ENCODE peak calls at places on chromosomes 7 and 10, in five cellular contexts. One of them, this sample, is unnamed.

GRCh38 chr7:17043012-17043877 is 161.5 kb upstream of the AGR3 start:
- DNase-seq in foreskin fibroblast: peak
- DNase-seq in epithelial cell of esophagus: peak
- DNase-seq in mucosa of descending colon: no peak
- DNase-seq in choroid plexus epithelial cell: peak
- DNase-seq in this sample: peak

GRCh38 chr10:12186324-12186723 is 9.4 kb downstream of the NUDT5 start:
- DNase-seq in choroid plexus epithelial cell: no peak
- DNase-seq in foreskin fibroblast: no peak
- DNase-seq in epithelial cell of esophagus: peak
- DNase-seq in mucosa of descending colon: no peak
- DNase-seq in this sample: no peak

GRCh38 chr7:3558410-3558809 is 257.4 kb downstream of the SDK1 start:
- DNase-seq in foreskin fibroblast: no peak
- DNase-seq in mucosa of descending colon: no peak
- DNase-seq in choroid plexus epithelial cell: no peak
- DNase-seq in epithelial cell of esophagus: no peak
- DNase-seq in this sample: no peak

GRCh38 chr10:97000487-97001182 is 168.5 kb downstream of the LCOR start:
- DNase-seq in choroid plexus epithelial cell: no peak
- DNase-seq in mucosa of descending colon: no peak
- DNase-seq in epithelial cell of esophagus: peak
- DNase-seq in foreskin fibroblast: no peak
- DNase-seq in this sample: no peak

GRCh38 chr7:130095812-130096211 is 25.5 kb downstream of the KLHDC10 start:
- DNase-seq in foreskin fibroblast: peak
- DNase-seq in mucosa of descending colon: no peak
- DNase-seq in epithelial cell of esophagus: peak
- DNase-seq in choroid plexus epithelial cell: peak
- DNase-seq in this sample: no peak

GRCh38 chr10:17548162-17548561 is 69.0 kb downstream of the HACD1 start:
- DNase-seq in choroid plexus epithelial cell: peak
- DNase-seq in foreskin fibroblast: no peak
- DNase-seq in epithelial cell of esophagus: no peak
- DNase-seq in mucosa of descending colon: no peak
- DNase-seq in this sample: peak

GRCh38 chr7:81029523-81029922 is 110.7 kb upstream of the SEMA3C start:
- DNase-seq in mucosa of descending colon: no peak
- DNase-seq in foreskin fibroblast: no peak
- DNase-seq in choroid plexus epithelial cell: no peak
- DNase-seq in epithelial cell of esophagus: no peak
- DNase-seq in this sample: no peak

GRCh38 chr7:27134392-27134791 is 3.8 kb upstream of the HOXA4 start:
- DNase-seq in choroid plexus epithelial cell: no peak
- DNase-seq in foreskin fibroblast: peak
- DNase-seq in mucosa of descending colon: no peak
- DNase-seq in epithelial cell of esophagus: peak
- DNase-seq in this sample: peak

GRCh38 chr7:48285365-48285764 is 114.1 kb downstream of the ABCA13 start:
- DNase-seq in foreskin fibroblast: no peak
- DNase-seq in choroid plexus epithelial cell: peak
- DNase-seq in mucosa of descending colon: no peak
- DNase-seq in epithelial cell of esophagus: peak
- DNase-seq in this sample: peak

GRCh38 chr7:91657386-91658120 is 222.9 kb downstream of the MTERF1 start:
- DNase-seq in foreskin fibroblast: peak
- DNase-seq in choroid plexus epithelial cell: peak
- DNase-seq in mucosa of descending colon: no peak
- DNase-seq in epithelial cell of esophagus: peak
- DNase-seq in this sample: peak

GRCh38 chr7:41053830-41054229 is 649.1 kb downstream of the INHBA start:
- DNase-seq in mucosa of descending colon: no peak
- DNase-seq in foreskin fibroblast: peak
- DNase-seq in choroid plexus epithelial cell: peak
- DNase-seq in epithelial cell of esophagus: no peak
- DNase-seq in this sample: no peak

GRCh38 chr7:5590596-5591546 is 167.2 kb upstream of the TNRC18 start:
- DNase-seq in foreskin fibroblast: no peak
- DNase-seq in mucosa of descending colon: no peak
- DNase-seq in choroid plexus epithelial cell: peak
- DNase-seq in epithelial cell of esophagus: no peak
- DNase-seq in this sample: no peak

GRCh38 chr10:96334888-96335526 is 23.8 kb downstream of the OPALIN start:
- DNase-seq in mucosa of descending colon: no peak
- DNase-seq in epithelial cell of esophagus: peak
- DNase-seq in choroid plexus epithelial cell: peak
- DNase-seq in foreskin fibroblast: peak
- DNase-seq in this sample: peak

GRCh38 chr10:56823849-56824248 is 462.8 kb upstream of the ZWINT start:
- DNase-seq in epithelial cell of esophagus: peak
- DNase-seq in mucosa of descending colon: no peak
- DNase-seq in choroid plexus epithelial cell: peak
- DNase-seq in foreskin fibroblast: no peak
- DNase-seq in this sample: no peak

GRCh38 chr7:122901250-122901649 is 15.0 kb upstream of the CADPS2 start:
- DNase-seq in choroid plexus epithelial cell: no peak
- DNase-seq in mucosa of descending colon: no peak
- DNase-seq in foreskin fibroblast: no peak
- DNase-seq in epithelial cell of esophagus: no peak
- DNase-seq in this sample: peak

GRCh38 chr7:34709771-34710170 is 51.8 kb downstream of the NPSR1 start:
- DNase-seq in epithelial cell of esophagus: no peak
- DNase-seq in mucosa of descending colon: no peak
- DNase-seq in foreskin fibroblast: no peak
- DNase-seq in choroid plexus epithelial cell: no peak
- DNase-seq in this sample: no peak

GRCh38 chr10:96906864-96907263 is 74.8 kb downstream of the LCOR start:
- DNase-seq in epithelial cell of esophagus: no peak
- DNase-seq in mucosa of descending colon: no peak
- DNase-seq in choroid plexus epithelial cell: no peak
- DNase-seq in foreskin fibroblast: no peak
- DNase-seq in this sample: no peak

GRCh38 chr10:99873846-99874245 is 91.4 kb downstream of the ABCC2 start:
- DNase-seq in choroid plexus epithelial cell: no peak
- DNase-seq in mucosa of descending colon: no peak
- DNase-seq in epithelial cell of esophagus: no peak
- DNase-seq in foreskin fibroblast: no peak
- DNase-seq in this sample: no peak

GRCh38 chr7:87926581-87927461 is 7.2 kb upstream of the ADAM22 start:
- DNase-seq in choroid plexus epithelial cell: peak
- DNase-seq in foreskin fibroblast: no peak
- DNase-seq in mucosa of descending colon: peak
- DNase-seq in epithelial cell of esophagus: no peak
- DNase-seq in this sample: no peak

GRCh38 chr10:74035324-74035723 is 37.4 kb downstream of the VCL start:
- DNase-seq in mucosa of descending colon: no peak
- DNase-seq in epithelial cell of esophagus: no peak
- DNase-seq in choroid plexus epithelial cell: peak
- DNase-seq in foreskin fibroblast: no peak
- DNase-seq in this sample: peak

GRCh38 chr7:16369851-16370250 is 51.5 kb downstream of the CRPPA start:
- DNase-seq in choroid plexus epithelial cell: no peak
- DNase-seq in foreskin fibroblast: no peak
- DNase-seq in epithelial cell of esophagus: no peak
- DNase-seq in mucosa of descending colon: no peak
- DNase-seq in this sample: no peak

GRCh38 chr10:124607693-124608092 is 136.5 kb downstream of the FAM53B start:
- DNase-seq in foreskin fibroblast: no peak
- DNase-seq in epithelial cell of esophagus: no peak
- DNase-seq in mucosa of descending colon: no peak
- DNase-seq in choroid plexus epithelial cell: no peak
- DNase-seq in this sample: no peak

GRCh38 chr7:70383369-70383768 is 748.6 kb upstream of the GALNT17 start:
- DNase-seq in mucosa of descending colon: no peak
- DNase-seq in foreskin fibroblast: no peak
- DNase-seq in epithelial cell of esophagus: no peak
- DNase-seq in choroid plexus epithelial cell: no peak
- DNase-seq in this sample: no peak

GRCh38 chr7:157789094-157789493 is 452.3 kb downstream of the DNAJB6 start:
- DNase-seq in foreskin fibroblast: no peak
- DNase-seq in epithelial cell of esophagus: no peak
- DNase-seq in choroid plexus epithelial cell: no peak
- DNase-seq in mucosa of descending colon: no peak
- DNase-seq in this sample: no peak

GRCh38 chr7:27161214-27161720 is 4.1 kb downstream of the HOXA9 start:
- DNase-seq in epithelial cell of esophagus: no peak
- DNase-seq in foreskin fibroblast: no peak
- DNase-seq in mucosa of descending colon: peak
- DNase-seq in choroid plexus epithelial cell: no peak
- DNase-seq in this sample: no peak

GRCh38 chr10:99435986-99436633 is 5.7 kb upstream of the GOT1 start:
- DNase-seq in mucosa of descending colon: no peak
- DNase-seq in epithelial cell of esophagus: peak
- DNase-seq in choroid plexus epithelial cell: peak
- DNase-seq in foreskin fibroblast: peak
- DNase-seq in this sample: peak

GRCh38 chr7:113010377-113010776 is 76.2 kb downstream of the GPR85 start:
- DNase-seq in mucosa of descending colon: no peak
- DNase-seq in choroid plexus epithelial cell: no peak
- DNase-seq in foreskin fibroblast: no peak
- DNase-seq in epithelial cell of esophagus: no peak
- DNase-seq in this sample: no peak

GRCh38 chr7:155232911-155233702 is 64.6 kb upstream of the INSIG1 start:
- DNase-seq in mucosa of descending colon: no peak
- DNase-seq in foreskin fibroblast: no peak
- DNase-seq in choroid plexus epithelial cell: peak
- DNase-seq in epithelial cell of esophagus: no peak
- DNase-seq in this sample: peak

GRCh38 chr7:47669178-47669878 is 87.4 kb upstream of the TNS3 start:
- DNase-seq in foreskin fibroblast: peak
- DNase-seq in choroid plexus epithelial cell: peak
- DNase-seq in epithelial cell of esophagus: peak
- DNase-seq in mucosa of descending colon: peak
- DNase-seq in this sample: peak

GRCh38 chr10:31158000-31158658 is 126.5 kb upstream of the ZNF438 start:
- DNase-seq in mucosa of descending colon: no peak
- DNase-seq in foreskin fibroblast: no peak
- DNase-seq in choroid plexus epithelial cell: peak
- DNase-seq in epithelial cell of esophagus: no peak
- DNase-seq in this sample: peak

GRCh38 chr10:21293518-21294356 is 231.7 kb downstream of the SKIDA1 start:
- DNase-seq in mucosa of descending colon: no peak
- DNase-seq in epithelial cell of esophagus: no peak
- DNase-seq in choroid plexus epithelial cell: peak
- DNase-seq in foreskin fibroblast: no peak
- DNase-seq in this sample: peak
- H3K4me3 ChIP-seq in mucosa of descending colon: no peak
- H3K4me3 ChIP-seq in epithelial cell of esophagus: no peak
- H3K4me3 ChIP-seq in choroid plexus epithelial cell: peak
- H3K4me3 ChIP-seq in foreskin fibroblast: peak
- H3K4me3 ChIP-seq in this sample: no peak

GRCh38 chr10:121974019-121974534 is 940 bp downstream of the NSMCE4A start:
- DNase-seq in foreskin fibroblast: no peak
- DNase-seq in choroid plexus epithelial cell: no peak
- DNase-seq in epithelial cell of esophagus: no peak
- DNase-seq in mucosa of descending colon: no peak
- DNase-seq in this sample: no peak

GRCh38 chr10:121974535-121975294 is at the start of gene NSMCE4A:
- DNase-seq in foreskin fibroblast: peak
- DNase-seq in mucosa of descending colon: peak
- DNase-seq in epithelial cell of esophagus: peak
- DNase-seq in choroid plexus epithelial cell: peak
- DNase-seq in this sample: peak

GRCh38 chr10:121976607-121977006 is 1.6 kb upstream of the NSMCE4A start:
- DNase-seq in epithelial cell of esophagus: no peak
- DNase-seq in mucosa of descending colon: no peak
- DNase-seq in foreskin fibroblast: no peak
- DNase-seq in choroid plexus epithelial cell: no peak
- DNase-seq in this sample: no peak

GRCh38 chr10:121978511-121978910 is 3.5 kb upstream of the NSMCE4A start:
- DNase-seq in foreskin fibroblast: no peak
- DNase-seq in mucosa of descending colon: no peak
- DNase-seq in choroid plexus epithelial cell: no peak
- DNase-seq in epithelial cell of esophagus: no peak
- DNase-seq in this sample: no peak

GRCh38 chr10:121975295-121976086 is 474 bp upstream of the NSMCE4A start:
- DNase-seq in foreskin fibroblast: no peak
- DNase-seq in mucosa of descending colon: no peak
- DNase-seq in choroid plexus epithelial cell: no peak
- DNase-seq in epithelial cell of esophagus: no peak
- DNase-seq in this sample: no peak
- TF ChIP-seq CTCF in foreskin fibroblast: no peak
- TF ChIP-seq CTCF in mucosa of descending colon: peak
- TF ChIP-seq CTCF in choroid plexus epithelial cell: peak
- TF ChIP-seq CTCF in epithelial cell of esophagus: peak
- TF ChIP-seq CTCF in this sample: peak

GRCh38 chr7:115293628-115294236 is 371.8 kb downstream of the MDFIC start:
- DNase-seq in choroid plexus epithelial cell: peak
- DNase-seq in foreskin fibroblast: no peak
- DNase-seq in epithelial cell of esophagus: peak
- DNase-seq in mucosa of descending colon: no peak
- DNase-seq in this sample: peak

GRCh38 chr7:115300228-115300870 is 378.5 kb downstream of the MDFIC start:
- DNase-seq in choroid plexus epithelial cell: peak
- DNase-seq in foreskin fibroblast: peak
- DNase-seq in mucosa of descending colon: no peak
- DNase-seq in epithelial cell of esophagus: peak
- DNase-seq in this sample: peak

GRCh38 chr7:115292381-115292780 is 370.5 kb downstream of the MDFIC start:
- DNase-seq in foreskin fibroblast: no peak
- DNase-seq in epithelial cell of esophagus: no peak
- DNase-seq in mucosa of descending colon: no peak
- DNase-seq in choroid plexus epithelial cell: no peak
- DNase-seq in this sample: peak

GRCh38 chr7:115299379-115300038 is 377.6 kb downstream of the MDFIC start:
- DNase-seq in foreskin fibroblast: peak
- DNase-seq in mucosa of descending colon: no peak
- DNase-seq in choroid plexus epithelial cell: no peak
- DNase-seq in epithelial cell of esophagus: no peak
- DNase-seq in this sample: no peak

DNA sequence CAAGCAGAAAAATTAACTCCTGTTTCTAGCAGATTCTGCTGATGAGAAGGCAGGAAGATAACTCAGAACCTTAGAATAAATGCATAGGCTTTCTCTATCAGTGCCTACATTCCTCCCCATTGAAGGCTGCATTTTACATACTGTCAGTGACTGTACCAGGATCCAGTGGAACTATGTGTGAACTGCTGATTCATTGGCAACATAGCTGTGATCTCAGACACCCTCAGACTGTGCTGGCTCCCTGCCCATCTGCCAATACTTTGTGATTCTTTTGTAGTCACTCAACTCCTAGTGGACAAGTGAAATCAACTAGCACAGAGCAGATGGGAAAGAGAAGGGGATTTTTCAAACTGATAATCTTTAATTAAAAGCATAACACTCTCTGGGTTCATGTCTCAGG is 375.8 kb downstream of the MDFIC start:
- DNase-seq in foreskin fibroblast: peak
- DNase-seq in mucosa of descending colon: no peak
- DNase-seq in epithelial cell of esophagus: peak
- DNase-seq in choroid plexus epithelial cell: peak
- DNase-seq in this sample: peak
- H3K4me3 ChIP-seq in foreskin fibroblast: no peak
- H3K4me3 ChIP-seq in mucosa of descending colon: no peak
- H3K4me3 ChIP-seq in epithelial cell of esophagus: no peak
- H3K4me3 ChIP-seq in choroid plexus epithelial cell: no peak
- H3K4me3 ChIP-seq in this sample: no peak

GRCh38 chr10:27068217-27068891 is 31.9 kb downstream of the ANKRD26 start:
- DNase-seq in foreskin fibroblast: no peak
- DNase-seq in epithelial cell of esophagus: no peak
- DNase-seq in mucosa of descending colon: no peak
- DNase-seq in choroid plexus epithelial cell: no peak
- DNase-seq in this sample: no peak

GRCh38 chr10:27072436-27073114 is 27.7 kb downstream of the ANKRD26 start:
- DNase-seq in mucosa of descending colon: no peak
- DNase-seq in foreskin fibroblast: no peak
- DNase-seq in choroid plexus epithelial cell: peak
- DNase-seq in epithelial cell of esophagus: no peak
- DNase-seq in this sample: no peak
- TF ChIP-seq CTCF in mucosa of descending colon: no peak
- TF ChIP-seq CTCF in foreskin fibroblast: no peak
- TF ChIP-seq CTCF in choroid plexus epithelial cell: peak
- TF ChIP-seq CTCF in epithelial cell of esophagus: peak
- TF ChIP-seq CTCF in this sample: no peak